ENCODE peak calls at places on chromosomes 11 and 22, in four cellular contexts. X, N, V and M are unnamed samples.

GRCh38 chr11:43505171-43505570 is 146.5 kb downstream of the TTC17 start:
- DNase-seq in X (no peak), N (no peak), V (no peak), M (no peak)

GRCh38 chr22:47061226-47061625 is 298.8 kb downstream of the TBC1D22A start:
- DNase-seq in X (no peak), N (no peak), V (no peak), M (no peak)

GRCh38 chr22:38127869-38128268 is 17.4 kb upstream of the BAIAP2L2 start:
- DNase-seq in X (no peak), N (no peak), V (no peak), M (no peak)

GRCh38 chr11:34013893-34014571 is 37.5 kb upstream of the CAPRIN1 start:
- DNase-seq in X (no peak), N (no peak), V (no peak), M (no peak)

GRCh38 chr11:115659061-115659963 is 155.1 kb upstream of the CADM1 start:
- DNase-seq in X (no peak), N (no peak), V (no peak), M (no peak)

GRCh38 chr11:96254087-96254486 is 88.9 kb downstream of the MAML2 start:
- DNase-seq in X (no peak), N (no peak), V (peak; percentile 72), M (no peak)

GRCh38 chr11:121035169-121035755 is 11.4 kb downstream of the TBCEL start:
- DNase-seq in X (no peak), N (no peak), V (no peak), M (no peak)

GRCh38 chr11:2304156-2305139 is 2.6 kb downstream of the TSPAN32 start:
- DNase-seq in X (peak; percentile 62), N (no peak), V (no peak), M (peak; percentile 84)

GRCh38 chr22:20771918-20772625 is 1.8 kb upstream of the SERPIND1 start:
- DNase-seq in X (no peak), N (no peak), V (no peak), M (no peak)